ENCODE peak calls at places on chromosomes 16 and 17, in eight cellular contexts. J, X, R, V, E, Q, F and N are unnamed samples.

GRCh38 chr16:67114793-67115192 is 5.1 kb downstream of the PHAF1 start:
- DNase-seq in J (no peak), X (no peak), R (no peak), V (no peak), E (peak), Q (no peak), F (no peak), N (no peak)

GRCh38 chr17:8332688-8333087 is 7.0 kb upstream of the ODF4 start:
- DNase-seq in J (no peak), X (no peak), R (no peak), V (no peak), E (no peak), Q (no peak), F (no peak), N (no peak)

GRCh38 chr17:17757391-17757791 is 76.1 kb downstream of the RAI1 start:
- DNase-seq in J (no peak), X (no peak), R (no peak), V (no peak), E (no peak), Q (no peak), F (no peak), N (no peak)

GRCh38 chr17:45953561-45953960 is 45.5 kb upstream of the STH start:
- DNase-seq in J (no peak), X (no peak), R (no peak), V (no peak), E (no peak), Q (no peak), F (no peak), N (no peak)

GRCh38 chr16:70269471-70269870 is 17.7 kb upstream of the EXOSC6 start:
- DNase-seq in J (no peak), X (no peak), R (no peak), V (no peak), E (no peak), Q (no peak), F (no peak), N (no peak)

GRCh38 chr17:74851612-74852236 is 8.0 kb downstream of the GRIN2C start:
- DNase-seq in J (no peak), X (no peak), R (no peak), V (no peak), E (no peak), Q (no peak), F (no peak), N (no peak)

GRCh38 chr16:18936727-18937340 is 10.6 kb upstream of the SMG1 start:
- DNase-seq in J (no peak), X (no peak), R (no peak), V (no peak), E (no peak), Q (no peak), F (no peak), N (no peak)

GRCh38 chr17:75240394-75241142 is 20.8 kb downstream of the GGA3 start:
- DNase-seq in J (peak), X (no peak), R (no peak), V (peak), E (no peak), Q (no peak), F (peak), N (peak)

GRCh38 chr16:89586853-89587252 is 11.3 kb downstream of the CPNE7 start:
- DNase-seq in J (peak), X (no peak), R (no peak), V (peak), E (no peak), Q (no peak), F (peak), N (peak)

GRCh38 chr17:1493291-1493980 is 950 bp upstream of the MYO1C start:
- DNase-seq in J (peak), X (no peak), R (peak), V (no peak), E (no peak), Q (no peak), F (no peak), N (no peak)

GRCh38 chr16:11105038-11105903 is 150.7 kb downstream of the SOCS1 start:
- DNase-seq in J (peak), X (peak), R (peak), V (peak), E (peak), Q (no peak), F (peak), N (peak)

GRCh38 chr16:10202650-10203049 is 20.4 kb upstream of the GRIN2A start:
- DNase-seq in J (no peak), X (no peak), R (no peak), V (no peak), E (no peak), Q (no peak), F (no peak), N (no peak)

GRCh38 chr17:73013299-73013698 is 79.2 kb downstream of the SLC39A11 start:
- DNase-seq in J (no peak), X (no peak), R (no peak), V (no peak), E (no peak), Q (no peak), F (no peak), N (no peak)

GRCh38 chr17:16374129-16374528 is 6.8 kb upstream of the UBB start:
- DNase-seq in J (peak), X (no peak), R (peak), V (peak), E (peak), Q (no peak), F (peak), N (peak)

GRCh38 chr17:7237761-7238417 is 1.4 kb downstream of the PHF23 start:
- DNase-seq in J (peak), X (no peak), R (peak), V (peak), E (no peak), Q (no peak), F (peak), N (peak)

GRCh38 chr17:67696347-67696746 is 21.4 kb upstream of the NOL11 start:
- DNase-seq in J (no peak), X (no peak), R (no peak), V (peak), E (no peak), Q (no peak), F (no peak), N (no peak)

GRCh38 chr16:22813946-22814325 is at the start of gene HS3ST2:
- DNase-seq in J (peak), X (no peak), R (peak), V (peak), E (no peak), Q (no peak), F (peak), N (peak)

GRCh38 chr17:77499699-77500435 is 359.1 kb downstream of the SEC14L1 start:
- DNase-seq in J (no peak), X (no peak), R (no peak), V (no peak), E (no peak), Q (no peak), F (no peak), N (no peak)

GRCh38 chr16:26816885-26817571 is 249.7 kb upstream of the C16orf82 start:
- DNase-seq in J (no peak), X (peak), R (no peak), V (peak), E (peak), Q (no peak), F (no peak), N (no peak)

GRCh38 chr17:80424878-80425765 is 10.2 kb downstream of the ENDOV start:
- DNase-seq in J (no peak), X (no peak), R (no peak), V (no peak), E (no peak), Q (no peak), F (no peak), N (no peak)

GRCh38 chr16:14562691-14563491 is 67.2 kb downstream of the PARN start:
- DNase-seq in J (peak), X (no peak), R (peak), V (peak), E (no peak), Q (no peak), F (peak), N (peak)

GRCh38 chr17:77496831-77497577 is 356.2 kb downstream of the SEC14L1 start:
- DNase-seq in J (no peak), X (no peak), R (peak), V (no peak), E (no peak), Q (no peak), F (no peak), N (no peak)

GRCh38 chr16:67699265-67699664 is 19.9 kb downstream of the GFOD2 start:
- DNase-seq in J (no peak), X (no peak), R (no peak), V (no peak), E (no peak), Q (no peak), F (no peak), N (no peak)

GRCh38 chr16:11612110-11612981 is 25.6 kb upstream of the LITAF start:
- DNase-seq in J (no peak), X (no peak), R (no peak), V (peak), E (no peak), Q (no peak), F (no peak), N (peak)

GRCh38 chr17:40617678-40618240 is 29.9 kb downstream of the SMARCE1 start:
- DNase-seq in J (no peak), X (no peak), R (peak), V (no peak), E (no peak), Q (no peak), F (no peak), N (no peak)

GRCh38 chr17:74750327-74751069 is 2.1 kb downstream of the NHERF1 start:
- DNase-seq in J (no peak), X (no peak), R (no peak), V (no peak), E (no peak), Q (no peak), F (no peak), N (no peak)

DNA sequence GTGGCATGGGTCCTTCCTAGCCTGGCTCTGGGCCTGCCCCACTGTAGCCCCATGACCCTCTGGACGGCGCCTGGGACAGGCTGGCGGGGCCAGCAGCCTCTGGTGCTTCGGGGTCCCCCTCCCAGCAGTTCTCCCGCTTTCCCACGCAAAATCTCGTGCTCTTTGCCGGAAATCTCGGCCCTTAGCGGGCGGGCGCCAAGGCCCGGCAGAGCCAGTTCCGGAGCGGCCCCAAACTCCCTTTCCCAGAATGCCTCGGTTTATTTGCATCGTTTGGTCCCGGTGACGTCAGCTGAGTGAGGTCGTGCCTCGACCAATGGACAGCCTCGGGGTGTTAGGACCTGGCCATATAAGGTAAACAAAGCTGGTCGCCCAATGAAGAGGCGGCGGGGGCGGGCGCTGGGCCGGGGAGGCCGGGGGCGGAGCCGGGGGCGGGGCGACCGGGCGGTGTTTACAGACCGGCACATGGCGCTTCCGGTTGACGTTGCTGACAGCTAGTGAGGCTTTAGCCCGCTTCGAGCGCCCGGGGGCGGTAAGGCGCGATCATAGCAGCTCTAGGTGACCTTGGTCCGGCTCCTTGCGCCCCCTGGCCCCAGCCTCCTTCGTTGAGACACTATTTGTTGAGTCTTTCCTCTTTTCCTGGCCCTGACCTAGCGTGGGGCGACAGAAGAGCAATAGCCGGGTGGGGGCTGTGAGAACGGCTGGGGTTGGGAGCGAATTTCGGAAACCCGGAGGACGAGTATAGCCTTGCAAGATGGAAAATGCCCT is 1.5 kb upstream of the UBALD1 start:
- DNase-seq in J (peak), X (peak), R (peak), V (peak), E (peak), Q (peak), F (peak), N (peak)
- TF ChIP-seq CTCF in J (peak), X (peak), R (peak), V (peak), E (peak), Q (peak), F (peak), N (peak)

GRCh38 chr17:81731271-81731670 is 19.2 kb downstream of the SLC25A10 start:
- DNase-seq in J (peak), X (no peak), R (no peak), V (peak), E (peak), Q (no peak), F (peak), N (no peak)
- TF ChIP-seq CTCF in J (no peak), X (no peak), R (no peak), V (no peak), E (no peak), Q (no peak), F (no peak), N (no peak)

DNA sequence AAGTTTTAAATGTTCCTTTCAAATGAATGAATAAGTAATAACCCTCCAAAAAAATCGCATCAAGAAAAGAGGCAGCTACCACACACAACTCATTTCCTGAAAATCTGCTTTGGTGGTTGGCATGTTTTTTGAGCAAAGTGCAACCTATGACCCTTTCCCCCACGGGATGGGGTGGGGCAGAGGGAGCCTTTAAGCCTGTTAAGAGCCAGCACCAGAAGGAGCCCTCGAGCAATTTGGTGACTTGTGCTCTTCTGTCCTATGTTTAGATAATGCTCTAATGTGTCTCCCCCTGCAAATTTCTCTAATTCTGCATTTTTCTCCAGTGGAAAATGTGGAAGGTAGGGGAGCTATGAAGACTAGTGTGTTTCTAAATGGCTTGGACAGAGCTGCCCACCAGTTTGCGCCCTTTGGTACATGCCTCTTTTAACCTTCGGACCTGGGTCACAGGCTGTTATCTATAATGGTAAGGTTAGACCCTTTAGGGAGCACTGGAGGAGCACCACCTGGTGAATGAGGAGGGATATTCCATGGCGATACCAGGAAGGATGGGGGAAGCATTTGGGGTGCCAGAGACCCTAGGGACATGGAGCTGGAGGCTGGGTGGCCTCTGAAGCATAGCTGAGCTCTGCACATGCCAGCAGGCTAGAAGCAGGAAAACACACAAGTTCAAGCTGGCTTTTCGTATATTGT is 1.6 kb downstream of the PYCARD start:
- DNase-seq in J (no peak), X (no peak), R (no peak), V (no peak), E (peak), Q (no peak), F (no peak), N (peak)
- TF ChIP-seq CTCF in J (peak), X (no peak), R (no peak), V (no peak), E (peak), Q (no peak), F (no peak), N (no peak)

GRCh38 chr17:42055003-42055402 is 4.6 kb upstream of the C17orf113 start:
- DNase-seq in J (no peak), X (no peak), R (no peak), V (no peak), E (no peak), Q (no peak), F (no peak), N (no peak)

GRCh38 chr17:42054101-42054500 is 3.7 kb upstream of the C17orf113 start:
- DNase-seq in J (no peak), X (no peak), R (no peak), V (no peak), E (no peak), Q (no peak), F (no peak), N (no peak)

GRCh38 chr17:42058018-42058417 is 7.6 kb upstream of the C17orf113 start:
- DNase-seq in J (no peak), X (no peak), R (no peak), V (no peak), E (no peak), Q (no peak), F (no peak), N (no peak)

GRCh38 chr17:42055496-42055895 is 5.1 kb upstream of the C17orf113 start:
- DNase-seq in J (no peak), X (no peak), R (no peak), V (no peak), E (no peak), Q (no peak), F (no peak), N (no peak)

DNA sequence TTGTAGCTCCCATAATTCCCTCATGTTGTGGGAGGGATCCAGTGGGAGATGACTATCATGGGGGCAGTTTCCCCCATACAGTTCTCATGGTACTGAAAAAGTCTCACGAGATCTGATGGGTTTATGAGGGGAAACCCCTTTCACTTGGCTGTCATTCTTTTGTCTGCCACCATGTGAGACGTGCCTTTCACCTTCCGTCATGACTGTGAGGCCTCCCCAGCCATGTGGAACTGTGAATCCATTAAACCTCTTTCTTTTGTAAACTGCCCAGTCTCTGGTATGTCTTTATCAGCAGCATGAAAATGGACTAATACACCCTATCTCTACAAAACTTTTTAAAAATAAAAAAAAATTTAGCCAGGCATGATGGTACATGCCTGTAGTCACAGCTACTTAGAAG is 6.2 kb upstream of the C17orf113 start:
- DNase-seq in J (no peak), X (no peak), R (no peak), V (no peak), E (no peak), Q (no peak), F (no peak), N (no peak)
- TF ChIP-seq CTCF in J (no peak), X (no peak), R (no peak), V (no peak), E (no peak), Q (no peak), F (no peak), N (no peak)

DNA sequence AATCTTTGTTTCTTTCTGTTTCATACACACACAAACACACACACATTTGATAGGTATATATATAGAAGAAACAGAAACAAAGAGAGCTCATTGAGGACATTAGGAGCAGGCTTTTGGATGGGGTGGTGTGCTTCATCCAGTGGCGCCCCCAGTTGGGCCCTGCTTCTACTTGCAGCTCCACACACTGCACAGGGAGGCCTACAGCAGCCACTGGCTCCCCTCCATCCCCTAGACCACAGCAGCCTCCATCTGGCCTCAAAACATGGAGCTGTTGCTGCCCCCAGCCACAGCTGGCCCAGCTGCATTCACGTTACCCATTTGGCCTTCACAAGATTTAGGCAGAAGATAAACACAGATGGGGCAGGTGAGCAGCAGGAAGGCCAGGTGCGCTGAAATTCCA is 33.1 kb upstream of the NF1 start:
- DNase-seq in J (no peak), X (no peak), R (no peak), V (no peak), E (no peak), Q (no peak), F (no peak), N (no peak)
- TF ChIP-seq CTCF in J (peak), X (peak), R (no peak), V (no peak), E (peak), Q (no peak), F (no peak), N (no peak)